ENCODE peak calls at places on chromosomes 1 and 21, in six cellular contexts. H is MM.1S, L is transverse colon, Z is mucosa of descending colon, V is stomach, M is left ventricle myocardium inferior. R is an unnamed sample.

GRCh38 chr1:32485554-32486255 is 20.8 kb downstream of the ZBTB8B start:
- DNase-seq in M (no peak), L (no peak), V (no peak), Z (no peak), H (no peak), R (no peak)

GRCh38 chr1:154961497-154962237 is at the start of gene PYGO2:
- DNase-seq in V (peak), Z (peak), L (peak), H (peak), M (peak), R (peak)

GRCh38 chr1:40140211-40140709 is 20.9 kb upstream of the RLF start:
- DNase-seq in M (no peak), H (no peak), V (no peak), L (no peak), Z (no peak), R (no peak)

GRCh38 chr1:238916828-238917227 is 469.5 kb upstream of the CHRM3 start:
- DNase-seq in M (no peak), L (no peak), Z (no peak), H (no peak), V (no peak), R (no peak)

GRCh38 chr1:245067257-245067656 is 87.5 kb upstream of the KIF26B start:
- DNase-seq in Z (no peak), L (no peak), M (no peak), H (no peak), V (no peak), R (no peak)

GRCh38 chr1:109931189-109931672 is 20.6 kb downstream of the CSF1 start:
- DNase-seq in Z (peak), M (peak), H (no peak), V (peak), L (peak), R (peak)

GRCh38 chr1:89670168-89670567 is 37.2 kb downstream of the LRRC8C start:
- DNase-seq in M (no peak), H (peak), L (no peak), Z (no peak), V (no peak), R (no peak)

GRCh38 chr1:28172690-28173150 is 3.8 kb downstream of the PTAFR start:
- DNase-seq in Z (peak), L (peak), H (peak), V (peak), M (no peak), R (no peak)

GRCh38 chr1:183180634-183181056 is 5.4 kb upstream of the LAMC2 start:
- DNase-seq in Z (no peak), M (peak), L (peak), V (no peak), H (no peak), R (no peak)

GRCh38 chr1:228830954-228831481 is 95.7 kb downstream of the RHOU start:
- DNase-seq in M (no peak), Z (no peak), H (no peak), V (no peak), L (no peak), R (no peak)

GRCh38 chr1:17102232-17102631 is 17.0 kb downstream of the PADI2 start:
- DNase-seq in V (no peak), L (no peak), M (no peak), Z (no peak), H (no peak), R (no peak)

GRCh38 chr1:226643701-226644540 is 95.2 kb downstream of the ITPKB start:
- DNase-seq in H (no peak), L (no peak), V (no peak), Z (no peak), M (peak), R (no peak)

GRCh38 chr1:52365091-52365745 is 787 bp downstream of the CC2D1B start:
- DNase-seq in H (peak), Z (peak), M (peak), V (peak), L (peak), R (peak)

GRCh38 chr1:91714867-91715381 is 171.0 kb downstream of the TGFBR3 start:
- DNase-seq in V (no peak), M (no peak), Z (no peak), H (no peak), L (no peak), R (no peak)

GRCh38 chr1:11068556-11069232 is 8.9 kb upstream of the SRM start:
- DNase-seq in H (no peak), V (no peak), Z (no peak), M (no peak), L (no peak), R (no peak)

GRCh38 chr1:196733091-196733970 is 41.3 kb upstream of the CFHR3 start:
- DNase-seq in V (no peak), Z (no peak), H (no peak), M (no peak), L (no peak), R (no peak)

GRCh38 chr1:74733616-74734484 is 898 bp downstream of the TYW3 start:
- DNase-seq in Z (peak), V (no peak), H (peak), M (no peak), L (peak), R (no peak)

GRCh38 chr21:40335689-40336088 is 468.5 kb downstream of the PCP4 start:
- DNase-seq in V (no peak), H (no peak), Z (no peak), L (no peak), M (no peak), R (no peak)

GRCh38 chr1:205444931-205445652 is 10.8 kb downstream of the BLACAT1 start:
- DNase-seq in H (no peak), L (peak), V (peak), Z (no peak), M (no peak), R (no peak)

GRCh38 chr1:211912064-211912463 is 81.5 kb upstream of the LPGAT1 start:
- DNase-seq in H (no peak), L (no peak), M (no peak), Z (no peak), V (no peak), R (no peak)

GRCh38 chr1:66557157-66557556 is 23.2 kb downstream of the SGIP1 start:
- DNase-seq in H (no peak), L (no peak), M (no peak), Z (no peak), V (no peak), R (no peak)

GRCh38 chr1:64757213-64757612 is 12.3 kb downstream of the RAVER2 start:
- DNase-seq in L (no peak), Z (peak), V (no peak), M (peak), H (no peak), R (no peak)

GRCh38 chr21:46553993-46554392 is 50.9 kb downstream of the S100B start:
- DNase-seq in V (no peak), L (no peak), H (no peak), Z (no peak), M (no peak), R (no peak)

GRCh38 chr1:93763981-93764750 is 82.5 kb upstream of the BCAR3 start:
- DNase-seq in Z (no peak), H (no peak), L (no peak), M (no peak), V (no peak), R (no peak)

GRCh38 chr1:93756656-93757055 is 75.0 kb upstream of the BCAR3 start:
- DNase-seq in M (no peak), L (no peak), V (no peak), Z (no peak), H (no peak), R (no peak)

GRCh38 chr1:93753766-93754763 is 72.4 kb upstream of the BCAR3 start:
- DNase-seq in V (no peak), H (no peak), M (no peak), L (no peak), Z (no peak), R (no peak)

GRCh38 chr1:93758842-93759515 is 77.3 kb upstream of the BCAR3 start:
- DNase-seq in V (no peak), L (no peak), Z (no peak), M (no peak), H (no peak), R (no peak)
- TF ChIP-seq CTCF in V (no peak), L (no peak), Z (no peak), M (no peak), H (no peak), R (no peak)

GRCh38 chr1:190957565-190957964 is 479.9 kb upstream of the BRINP3 start:
- DNase-seq in M (no peak), L (no peak), V (no peak), Z (no peak), H (no peak), R (no peak)
- TF ChIP-seq CTCF in M (no peak), L (no peak), V (no peak), Z (no peak), H (peak), R (no peak)

GRCh38 chr1:63327417-63328139 is 5.2 kb downstream of the FOXD3 start:
- DNase-seq in Z (peak), L (peak), H (peak), V (peak), M (no peak), R (peak)
- TF ChIP-seq CTCF in Z (peak), L (peak), H (peak), V (no peak), M (peak), R (peak)

DNA sequence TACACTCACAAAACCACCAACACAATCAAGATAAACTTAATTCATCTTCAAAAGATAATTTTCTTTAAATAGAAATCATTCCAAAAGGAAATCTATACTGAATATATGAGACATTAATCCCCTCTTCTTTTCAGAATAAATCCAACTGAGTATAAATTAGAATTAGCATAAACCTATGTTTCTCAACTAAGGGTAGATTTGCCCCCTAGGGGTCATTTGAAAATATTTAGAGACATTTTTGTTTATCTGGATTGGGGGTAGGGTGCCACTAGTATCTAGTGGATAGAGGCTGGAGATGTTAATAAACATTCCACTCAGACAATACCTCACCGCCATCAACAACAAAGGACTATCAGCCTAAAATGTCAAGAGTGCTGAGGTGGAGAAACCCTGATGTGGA is 6.5 kb upstream of the TNFSF4 start:
- DNase-seq in L (no peak), M (no peak), H (no peak), Z (no peak), V (no peak), R (no peak)
- TF ChIP-seq CTCF in L (no peak), M (no peak), H (peak), Z (no peak), V (no peak), R (no peak)

DNA sequence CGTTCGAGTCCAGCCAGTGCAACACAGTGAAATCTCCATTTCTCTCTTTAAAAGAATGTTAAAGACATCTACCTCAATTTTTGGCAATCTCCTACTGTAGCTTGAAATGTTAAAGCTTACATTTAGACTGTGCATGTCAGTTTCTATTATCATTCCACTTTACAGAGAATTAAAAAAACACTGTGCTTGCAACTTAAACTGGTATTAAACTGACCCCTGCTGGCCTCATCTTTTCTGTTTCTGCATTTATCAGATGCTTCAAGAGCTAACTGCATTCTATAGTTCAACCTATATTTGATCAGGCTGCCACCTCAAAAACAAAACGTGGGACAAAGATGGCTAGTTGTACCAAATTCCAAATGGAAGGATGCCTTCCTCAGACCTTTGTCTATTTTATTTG is 226.5 kb downstream of the SMYD3 start:
- DNase-seq in V (no peak), L (no peak), M (no peak), Z (peak), H (no peak), R (no peak)
- TF ChIP-seq CTCF in V (no peak), L (peak), M (no peak), Z (no peak), H (peak), R (no peak)

DNA sequence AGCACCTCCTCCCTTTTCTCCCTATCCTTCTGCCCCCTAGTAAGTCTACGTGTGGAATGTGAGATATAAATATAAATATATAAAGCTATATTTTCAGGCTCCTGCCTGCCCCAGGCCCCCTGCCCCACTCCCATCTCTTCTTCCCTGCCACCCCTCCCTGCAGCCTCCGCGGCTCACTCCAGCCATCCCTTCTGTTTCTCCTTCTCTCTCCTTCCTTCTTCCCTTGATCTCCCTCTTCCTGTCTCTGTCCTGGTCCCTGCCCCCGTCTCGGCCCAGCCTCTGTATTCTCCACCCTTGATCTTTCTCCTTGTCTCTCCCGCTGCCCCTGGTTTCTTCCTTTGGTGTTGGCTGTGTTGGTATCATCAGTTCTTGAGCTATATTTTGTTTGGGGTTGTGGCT is 23.2 kb downstream of the DMBX1 start:
- DNase-seq in L (no peak), Z (no peak), H (no peak), M (no peak), V (no peak), R (no peak)
- TF ChIP-seq CTCF in L (no peak), Z (no peak), H (no peak), M (no peak), V (no peak), R (no peak)

GRCh38 chr1:102191723-102192122 is 195.0 kb upstream of the OLFM3 start:
- DNase-seq in Z (peak), M (no peak), V (no peak), L (peak), H (peak), R (no peak)
- TF ChIP-seq CTCF in Z (no peak), M (peak), V (no peak), L (peak), H (peak), R (no peak)